ENCODE peak calls at places on chromosomes 5 and 9, in five cellular contexts. N is IMR-90, R is GM12878, D is keratinocyte, Y is HCT116. L is an unnamed sample.

GRCh38 chr5:34822921-34823715 is 15.8 kb upstream of the TTC23L start:
- DNase-seq in N (no peak), R (no peak), D (no peak), Y (no peak), L (no peak)

GRCh38 chr9:97703437-97704326 is 6.5 kb upstream of the XPA start:
- DNase-seq in N (peak), R (peak), D (peak), Y (peak), L (peak)

GRCh38 chr9:19976226-19976625 is 187.4 kb upstream of the SLC24A2 start:
- DNase-seq in N (no peak), R (no peak), D (no peak), Y (no peak), L (no peak)

GRCh38 chr5:135660826-135661555 is 82.2 kb upstream of the CXCL14 start:
- DNase-seq in N (no peak), R (no peak), D (no peak), Y (no peak), L (no peak)

GRCh38 chr9:78543353-78543752 is 246.4 kb downstream of the PSAT1 start:
- DNase-seq in N (no peak), R (no peak), D (no peak), Y (no peak), L (no peak)

GRCh38 chr9:127886401-127886972 is 9.0 kb upstream of the AK1 start:
- DNase-seq in N (no peak), R (no peak), D (no peak), Y (no peak), L (no peak)

GRCh38 chr5:11878846-11879245 is 25.4 kb downstream of the CTNND2 start:
- DNase-seq in N (no peak), R (no peak), D (no peak), Y (no peak), L (no peak)

GRCh38 chr5:126004636-126005035 is 418.6 kb upstream of the GRAMD2B start:
- DNase-seq in N (no peak), R (no peak), D (no peak), Y (no peak), L (no peak)

GRCh38 chr9:38109601-38110000 is 40.6 kb upstream of the SHB start:
- DNase-seq in N (no peak), R (no peak), D (no peak), Y (no peak), L (no peak)

GRCh38 chr5:142425286-142426065 is 100.7 kb upstream of the SPRY4 start:
- DNase-seq in N (peak), R (no peak), D (no peak), Y (no peak), L (no peak)

GRCh38 chr5:119529811-119530210 is 77.5 kb downstream of the HSD17B4 start:
- DNase-seq in N (no peak), R (no peak), D (no peak), Y (no peak), L (no peak)

GRCh38 chr9:111038336-111039202 is at the start of gene LPAR1:
- DNase-seq in N (peak), R (no peak), D (no peak), Y (peak), L (no peak)

GRCh38 chr9:121362813-121363585 is 7.1 kb downstream of the STOM start:
- DNase-seq in N (peak), R (no peak), D (no peak), Y (no peak), L (no peak)

GRCh38 chr5:68383888-68384310 is 168.3 kb downstream of the PIK3R1 start:
- DNase-seq in N (no peak), R (no peak), D (no peak), Y (no peak), L (no peak)

GRCh38 chr5:95382843-95383242 is 8.3 kb upstream of the FAM81B start:
- DNase-seq in N (no peak), R (no peak), D (no peak), Y (no peak), L (no peak)

GRCh38 chr9:116027951-116028350 is 125.6 kb upstream of the PAPPA start:
- DNase-seq in N (peak), R (no peak), D (no peak), Y (no peak), L (no peak)

GRCh38 chr9:125910286-125910685 is 163.1 kb downstream of the PBX3 start:
- DNase-seq in N (no peak), R (no peak), D (no peak), Y (no peak), L (no peak)

GRCh38 chr5:178455480-178455835 is 134.7 kb downstream of the COL23A1 start:
- DNase-seq in N (no peak), R (no peak), D (no peak), Y (no peak), L (no peak)

GRCh38 chr5:35003018-35003957 is 44.5 kb downstream of the AGXT2 start:
- DNase-seq in N (peak), R (peak), D (no peak), Y (peak), L (peak)

GRCh38 chr9:134059661-134060395 is 8.0 kb downstream of the BRD3 start:
- DNase-seq in N (no peak), R (peak), D (no peak), Y (no peak), L (peak)

GRCh38 chr5:180289433-180289832 is 2.5 kb downstream of the MAPK9 start:
- DNase-seq in N (no peak), R (no peak), D (no peak), Y (no peak), L (no peak)

GRCh38 chr5:100760700-100761099 is 142.4 kb downstream of the ST8SIA4 start:
- DNase-seq in N (peak), R (no peak), D (no peak), Y (no peak), L (no peak)

GRCh38 chr5:180455872-180456271 is 38.3 kb upstream of the CNOT6 start:
- DNase-seq in N (no peak), R (no peak), D (no peak), Y (no peak), L (no peak)

GRCh38 chr5:89337-90286 is 2.4 kb upstream of the PLEKHG4B start:
- DNase-seq in N (no peak), R (no peak), D (no peak), Y (no peak), L (no peak)

GRCh38 chr5:36965179-36965578 is 88.6 kb downstream of the NIPBL start:
- DNase-seq in N (no peak), R (no peak), D (no peak), Y (no peak), L (no peak)

GRCh38 chr5:33565304-33565703 is 124.5 kb downstream of the TARS1 start:
- DNase-seq in N (no peak), R (no peak), D (no peak), Y (no peak), L (no peak)

GRCh38 chr5:59592101-59592500 is 301.4 kb downstream of the PDE4D start:
- DNase-seq in N (peak), R (no peak), D (no peak), Y (no peak), L (peak)

GRCh38 chr5:151072234-151073025 is 8.4 kb downstream of the TNIP1 start:
- DNase-seq in N (peak), R (no peak), D (peak), Y (no peak), L (no peak)

GRCh38 chr5:158511454-158511853 is 588.3 kb downstream of the EBF1 start:
- DNase-seq in N (no peak), R (no peak), D (no peak), Y (no peak), L (no peak)

GRCh38 chr5:9387879-9388278 is 158.0 kb downstream of the SEMA5A start:
- DNase-seq in N (peak), R (no peak), D (no peak), Y (no peak), L (no peak)

GRCh38 chr5:141734501-141735231 is 52.6 kb upstream of the ARAP3 start:
- DNase-seq in N (peak), R (no peak), D (no peak), Y (no peak), L (peak)

GRCh38 chr9:117772960-117773359 is 68.8 kb downstream of the TLR4 start:
- DNase-seq in N (no peak), R (no peak), D (no peak), Y (no peak), L (no peak)

GRCh38 chr9:8486095-8486494 is 686.5 kb upstream of the DMAC1 start:
- DNase-seq in N (no peak), R (no peak), D (no peak), Y (no peak), L (no peak)

GRCh38 chr9:68950689-68951088 is 63.2 kb downstream of the PRKACG start:
- DNase-seq in N (no peak), R (no peak), D (no peak), Y (no peak), L (no peak)

GRCh38 chr9:68947015-68947414 is 66.9 kb downstream of the PRKACG start:
- DNase-seq in N (no peak), R (no peak), D (no peak), Y (no peak), L (no peak)

GRCh38 chr9:68947842-68948569 is 65.9 kb downstream of the PRKACG start:
- DNase-seq in N (no peak), R (no peak), D (no peak), Y (no peak), L (no peak)

GRCh38 chr9:68950188-68950587 is 63.7 kb downstream of the PRKACG start:
- DNase-seq in N (no peak), R (no peak), D (no peak), Y (no peak), L (no peak)

GRCh38 chr9:68949271-68950000 is 64.5 kb downstream of the PRKACG start:
- DNase-seq in N (no peak), R (peak), D (no peak), Y (no peak), L (peak)
- TF ChIP-seq CTCF in N (peak), R (peak), D (no peak), Y (no peak), L (peak)

DNA sequence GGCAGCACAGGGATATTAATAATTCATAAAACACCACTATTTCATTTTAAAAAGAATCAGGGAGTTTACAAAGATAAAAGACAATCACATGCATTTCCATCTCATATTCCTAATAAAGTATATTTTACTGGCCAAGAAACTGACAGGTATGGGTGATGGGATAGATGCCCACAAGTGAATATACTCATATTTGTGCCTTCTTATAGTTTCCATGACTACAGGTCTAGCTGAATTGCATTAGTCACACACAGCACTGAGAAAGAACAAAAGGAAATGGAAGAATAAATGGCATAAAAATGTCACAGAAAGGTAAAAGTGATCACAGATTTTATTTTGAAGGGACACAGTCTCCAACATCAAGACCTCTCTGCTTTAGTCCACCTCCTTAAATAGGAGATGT is 193.5 kb downstream of the PLK2 start:
- DNase-seq in N (peak), R (no peak), D (no peak), Y (no peak), L (no peak)
- H3K9ac ChIP-seq in N (no peak), R (no peak), D (no peak), Y (no peak), L (no peak)

DNA sequence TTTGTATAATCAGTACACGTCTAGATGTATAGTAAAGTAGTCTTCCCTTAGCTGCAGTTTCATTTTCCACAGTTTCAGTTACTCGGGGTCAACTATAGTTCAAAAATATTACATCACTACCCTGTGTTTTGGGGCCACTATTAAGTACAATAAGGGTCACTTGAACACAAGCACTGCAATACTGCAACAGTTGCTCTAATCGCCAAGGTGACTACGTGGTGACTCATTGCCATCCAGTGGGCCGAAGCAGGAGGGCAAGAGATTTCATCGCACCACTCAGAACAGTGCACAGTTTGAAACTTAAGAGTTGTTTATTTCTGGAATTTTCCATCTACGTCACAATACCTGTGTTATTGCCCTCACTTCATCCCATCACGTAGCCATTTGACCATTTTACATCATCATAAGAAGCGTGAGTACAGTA is at the start of gene ARL14EPL:
- DNase-seq in N (peak), R (no peak), D (no peak), Y (peak), L (no peak)
- TF ChIP-seq CTCF in N (peak), R (peak), D (no peak), Y (peak), L (no peak)

DNA sequence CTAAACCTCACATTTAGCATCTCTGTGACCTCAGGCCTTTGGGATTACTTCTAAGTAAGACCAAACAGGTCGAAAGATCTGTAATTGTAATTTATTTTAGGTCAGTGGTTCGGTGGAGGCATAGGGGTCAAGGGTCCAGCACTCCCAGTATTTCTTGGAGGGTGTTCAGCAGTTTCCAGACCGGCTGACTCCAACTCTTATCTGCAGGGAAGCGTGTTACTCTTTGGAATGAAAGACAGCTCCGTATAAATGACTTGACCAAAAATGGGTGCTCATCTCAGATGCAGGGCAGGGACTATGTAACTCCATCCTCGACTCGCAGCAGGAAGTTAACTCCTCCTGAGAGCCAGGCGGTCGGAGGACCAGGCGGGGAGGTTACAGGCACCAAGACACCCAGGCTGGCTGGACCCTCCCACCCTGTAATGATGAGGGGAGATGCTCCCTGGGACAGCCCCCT is 620 bp upstream of the VPS13A start:
- DNase-seq in N (no peak), R (no peak), D (no peak), Y (no peak), L (no peak)
- H3K9ac ChIP-seq in N (peak), R (no peak), D (peak), Y (peak), L (peak)

GRCh38 chr9:103789686-103790085 is 304.4 kb upstream of the SMC2 start:
- DNase-seq in N (no peak), R (no peak), D (no peak), Y (no peak), L (peak)
- TF ChIP-seq CTCF in N (no peak), R (peak), D (peak), Y (peak), L (peak)

DNA sequence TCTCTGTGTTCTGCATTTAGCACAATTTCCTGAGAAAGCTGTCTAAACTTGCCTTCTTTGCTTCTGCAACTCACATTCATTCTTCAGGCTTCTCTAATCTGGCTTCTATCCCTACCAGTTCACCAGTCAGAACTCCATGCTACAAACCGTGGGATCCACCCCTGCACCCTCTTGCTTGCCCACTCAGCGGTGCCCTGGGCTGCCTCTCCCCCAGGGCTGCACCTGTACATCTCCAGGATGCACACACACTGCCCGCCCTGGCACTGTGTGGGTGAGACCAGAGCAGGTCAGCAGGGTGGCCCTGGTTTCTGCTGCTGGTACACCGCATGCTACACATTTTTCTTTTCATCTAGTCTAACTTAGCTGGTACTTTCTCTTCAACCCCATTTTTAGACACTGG is 127.1 kb downstream of the FANCC start:
- DNase-seq in N (no peak), R (no peak), D (no peak), Y (no peak), L (no peak)
- H3K9ac ChIP-seq in N (no peak), R (no peak), D (no peak), Y (no peak), L (no peak)

GRCh38 chr5:14450055-14450524 is 131.5 kb upstream of the OTULINL start:
- DNase-seq in N (peak), R (no peak), D (no peak), Y (no peak), L (no peak)

GRCh38 chr5:14453486-14453885 is 128.1 kb upstream of the OTULINL start:
- DNase-seq in N (no peak), R (no peak), D (no peak), Y (no peak), L (no peak)

GRCh38 chr5:14451866-14452265 is 129.7 kb upstream of the OTULINL start:
- DNase-seq in N (no peak), R (no peak), D (no peak), Y (no peak), L (no peak)

GRCh38 chr5:14449052-14449661 is 132.4 kb upstream of the OTULINL start:
- DNase-seq in N (peak), R (no peak), D (no peak), Y (no peak), L (no peak)

DNA sequence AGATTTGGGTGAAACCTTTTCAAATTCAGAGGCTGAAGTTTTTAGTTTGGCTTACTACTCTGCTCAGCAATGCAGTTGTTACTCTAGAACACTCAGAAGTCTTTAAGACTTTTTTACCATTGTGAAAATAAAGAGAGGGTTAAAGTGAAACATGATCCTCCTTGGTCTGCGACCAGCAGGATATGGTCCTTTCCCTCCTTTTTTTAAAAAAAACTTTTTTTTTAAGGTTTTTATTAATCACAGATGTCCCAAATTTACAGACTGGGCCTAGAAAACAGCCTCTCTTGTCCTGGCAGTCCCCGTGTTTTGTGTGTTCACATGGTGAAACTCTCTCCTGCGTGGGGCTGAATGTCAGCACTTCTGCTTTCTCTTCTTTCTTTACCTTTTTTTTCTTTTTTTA is 128.9 kb upstream of the OTULINL start:
- DNase-seq in N (peak), R (no peak), D (no peak), Y (no peak), L (no peak)
- TF ChIP-seq CTCF in N (no peak), R (no peak), D (no peak), Y (no peak), L (no peak)

GRCh38 chr9:14962193-14962899 is 52.1 kb upstream of the FREM1 start:
- DNase-seq in N (no peak), R (no peak), D (no peak), Y (no peak), L (no peak)

GRCh38 chr9:14958989-14959388 is 48.8 kb upstream of the FREM1 start:
- DNase-seq in N (no peak), R (no peak), D (no peak), Y (no peak), L (no peak)

GRCh38 chr9:14957054-14957453 is 46.8 kb upstream of the FREM1 start:
- DNase-seq in N (no peak), R (no peak), D (no peak), Y (no peak), L (no peak)

GRCh38 chr9:14961372-14962068 is 51.3 kb upstream of the FREM1 start:
- DNase-seq in N (no peak), R (no peak), D (no peak), Y (no peak), L (no peak)

GRCh38 chr9:14960881-14961280 is 50.7 kb upstream of the FREM1 start:
- DNase-seq in N (no peak), R (no peak), D (no peak), Y (no peak), L (no peak)
- H3K9ac ChIP-seq in N (no peak), R (no peak), D (no peak), Y (no peak), L (no peak)

GRCh38 chr9:124390812-124391658 is 24.2 kb downstream of the PSMB7 start:
- DNase-seq in N (peak), R (no peak), D (no peak), Y (no peak), L (no peak)

GRCh38 chr9:124394167-124394566 is 21.1 kb downstream of the PSMB7 start:
- DNase-seq in N (peak), R (no peak), D (no peak), Y (no peak), L (no peak)

GRCh38 chr9:124394596-124394995 is 20.6 kb downstream of the PSMB7 start:
- DNase-seq in N (no peak), R (no peak), D (no peak), Y (no peak), L (no peak)

GRCh38 chr9:124392254-124392653 is 23.0 kb downstream of the PSMB7 start:
- DNase-seq in N (no peak), R (no peak), D (no peak), Y (no peak), L (no peak)

DNA sequence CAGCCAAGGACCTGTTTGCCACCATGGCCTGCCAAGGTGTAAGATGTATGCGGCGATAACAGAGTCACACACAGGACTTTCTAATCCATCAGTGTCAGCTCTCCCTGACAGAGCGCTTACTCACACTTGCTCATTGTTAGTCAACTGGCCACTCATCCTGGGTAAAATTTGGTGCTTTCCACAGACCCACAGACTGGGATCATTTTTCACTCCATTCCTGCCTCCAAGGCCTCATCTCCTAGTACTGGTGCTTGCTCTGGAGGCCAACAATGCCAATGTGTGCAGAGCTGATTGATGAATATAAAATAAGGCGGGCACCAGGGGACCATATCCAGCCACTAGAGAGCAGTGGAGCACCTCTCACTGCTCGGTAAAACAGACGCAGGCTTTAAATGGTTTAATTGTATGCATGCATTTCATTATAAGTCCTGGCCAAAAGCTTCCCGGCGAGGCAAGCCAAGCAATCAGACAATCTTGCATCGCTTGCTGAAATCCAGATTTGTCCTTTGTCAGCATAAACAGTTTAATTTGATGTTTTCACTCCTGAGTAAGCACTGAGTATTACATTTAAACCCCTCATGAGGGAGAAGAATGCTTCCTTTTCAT is 22.3 kb downstream of the PSMB7 start:
- DNase-seq in N (peak), R (no peak), D (peak), Y (peak), L (no peak)
- TF ChIP-seq CTCF in N (peak), R (no peak), D (peak), Y (peak), L (no peak)

L was measured in MM.1S.